ENCODE peak calls at places on chromosomes 3 and 15, in six cellular contexts. One of them, this sample, is unnamed.

GRCh38 chr3:194976049-194976451 is 290.4 kb downstream of the FAM43A start:
- DNase-seq in adrenal gland: no peak
- DNase-seq in lower leg skin: peak
- DNase-seq in progenitor cell of endocrine pancreas: no peak
- DNase-seq in choroid plexus epithelial cell: no peak
- DNase-seq in cardiac muscle cell: no peak
- DNase-seq in this sample: no peak

GRCh38 chr15:77327168-77327567 is 92.7 kb downstream of the PEAK1 start:
- DNase-seq in adrenal gland: no peak
- DNase-seq in progenitor cell of endocrine pancreas: no peak
- DNase-seq in lower leg skin: no peak
- DNase-seq in cardiac muscle cell: no peak
- DNase-seq in choroid plexus epithelial cell: no peak
- DNase-seq in this sample: no peak

GRCh38 chr15:27990411-27991338 is 108.4 kb downstream of the OCA2 start:
- DNase-seq in choroid plexus epithelial cell: no peak
- DNase-seq in adrenal gland: no peak
- DNase-seq in lower leg skin: no peak
- DNase-seq in progenitor cell of endocrine pancreas: no peak
- DNase-seq in cardiac muscle cell: no peak
- DNase-seq in this sample: no peak

GRCh38 chr15:74722591-74722990 is 2.7 kb downstream of the CYP1A1 start:
- DNase-seq in lower leg skin: no peak
- DNase-seq in progenitor cell of endocrine pancreas: no peak
- DNase-seq in choroid plexus epithelial cell: no peak
- DNase-seq in adrenal gland: no peak
- DNase-seq in cardiac muscle cell: no peak
- DNase-seq in this sample: no peak

GRCh38 chr3:73719877-73720276 is 95.1 kb upstream of the PDZRN3 start:
- DNase-seq in lower leg skin: no peak
- DNase-seq in choroid plexus epithelial cell: peak
- DNase-seq in adrenal gland: peak
- DNase-seq in progenitor cell of endocrine pancreas: no peak
- DNase-seq in cardiac muscle cell: peak
- DNase-seq in this sample: no peak

GRCh38 chr15:25243800-25244097 is 195.1 kb downstream of the UBE3A start:
- DNase-seq in progenitor cell of endocrine pancreas: no peak
- DNase-seq in adrenal gland: peak
- DNase-seq in lower leg skin: peak
- DNase-seq in cardiac muscle cell: no peak
- DNase-seq in choroid plexus epithelial cell: no peak
- DNase-seq in this sample: no peak

GRCh38 chr3:46701211-46701939 is at the start of gene TMIE:
- DNase-seq in lower leg skin: no peak
- DNase-seq in progenitor cell of endocrine pancreas: no peak
- DNase-seq in adrenal gland: no peak
- DNase-seq in cardiac muscle cell: no peak
- DNase-seq in choroid plexus epithelial cell: no peak
- DNase-seq in this sample: peak

GRCh38 chr3:42605550-42606173 is 5.2 kb downstream of the NKTR start:
- DNase-seq in adrenal gland: peak
- DNase-seq in choroid plexus epithelial cell: no peak
- DNase-seq in progenitor cell of endocrine pancreas: no peak
- DNase-seq in lower leg skin: no peak
- DNase-seq in cardiac muscle cell: no peak
- DNase-seq in this sample: no peak

GRCh38 chr3:48623851-48624547 is 2.4 kb upstream of the TMEM89 start:
- DNase-seq in choroid plexus epithelial cell: no peak
- DNase-seq in progenitor cell of endocrine pancreas: no peak
- DNase-seq in adrenal gland: no peak
- DNase-seq in cardiac muscle cell: no peak
- DNase-seq in lower leg skin: no peak
- DNase-seq in this sample: no peak

GRCh38 chr15:55576911-55577310 is 11.2 kb downstream of the PYGO1 start:
- DNase-seq in lower leg skin: no peak
- DNase-seq in choroid plexus epithelial cell: no peak
- DNase-seq in progenitor cell of endocrine pancreas: no peak
- DNase-seq in adrenal gland: no peak
- DNase-seq in cardiac muscle cell: no peak
- DNase-seq in this sample: no peak

GRCh38 chr3:157520485-157521184 is 17.4 kb upstream of the VEPH1 start:
- DNase-seq in lower leg skin: no peak
- DNase-seq in cardiac muscle cell: no peak
- DNase-seq in choroid plexus epithelial cell: no peak
- DNase-seq in adrenal gland: no peak
- DNase-seq in progenitor cell of endocrine pancreas: no peak
- DNase-seq in this sample: no peak

GRCh38 chr3:43709022-43709421 is 18.3 kb downstream of the ABHD5 start:
- DNase-seq in progenitor cell of endocrine pancreas: no peak
- DNase-seq in adrenal gland: no peak
- DNase-seq in choroid plexus epithelial cell: peak
- DNase-seq in cardiac muscle cell: peak
- DNase-seq in lower leg skin: no peak
- DNase-seq in this sample: no peak

GRCh38 chr3:48064292-48064829 is 48.1 kb upstream of the MAP4 start:
- DNase-seq in choroid plexus epithelial cell: no peak
- DNase-seq in progenitor cell of endocrine pancreas: no peak
- DNase-seq in lower leg skin: no peak
- DNase-seq in adrenal gland: no peak
- DNase-seq in cardiac muscle cell: no peak
- DNase-seq in this sample: no peak

GRCh38 chr15:88419830-88420229 is 47.4 kb downstream of the MRPL46 start:
- DNase-seq in adrenal gland: no peak
- DNase-seq in progenitor cell of endocrine pancreas: no peak
- DNase-seq in lower leg skin: no peak
- DNase-seq in cardiac muscle cell: no peak
- DNase-seq in choroid plexus epithelial cell: no peak
- DNase-seq in this sample: no peak

DNA sequence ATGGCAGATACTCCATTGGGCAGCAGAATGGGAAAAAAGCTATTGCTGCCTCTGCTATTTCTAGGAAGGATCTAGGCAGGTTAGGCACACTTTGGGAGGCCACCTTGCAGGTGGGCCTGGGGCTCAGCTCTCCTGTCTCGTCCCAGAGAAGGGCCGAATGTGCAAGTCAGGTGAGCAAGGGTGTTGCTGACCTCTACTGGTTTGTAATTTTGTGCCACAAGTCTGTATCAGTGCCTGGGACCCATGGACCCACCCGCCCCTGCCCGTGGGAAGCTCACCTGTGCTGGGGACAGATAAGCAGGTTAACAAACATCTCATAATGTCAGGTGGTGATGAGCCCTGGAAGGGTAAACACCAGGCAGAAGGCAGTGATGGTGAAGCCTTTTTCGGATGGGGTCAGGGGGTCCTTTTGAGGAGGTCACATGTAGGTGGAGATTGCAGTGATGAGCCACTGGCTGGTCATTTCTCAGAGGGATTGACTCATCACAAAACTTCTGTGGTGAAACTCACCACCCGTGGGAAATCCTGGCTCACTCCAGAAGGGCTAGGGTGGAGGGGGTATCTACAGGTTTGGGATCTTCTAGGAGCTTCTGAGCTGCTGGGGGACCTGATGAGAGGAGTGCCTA is 161.3 kb downstream of the KLF13 start:
- DNase-seq in lower leg skin: peak
- DNase-seq in progenitor cell of endocrine pancreas: peak
- DNase-seq in adrenal gland: no peak
- DNase-seq in cardiac muscle cell: peak
- DNase-seq in choroid plexus epithelial cell: peak
- DNase-seq in this sample: no peak
- TF ChIP-seq CTCF in lower leg skin: no peak
- TF ChIP-seq CTCF in progenitor cell of endocrine pancreas: peak
- TF ChIP-seq CTCF in adrenal gland: no peak
- TF ChIP-seq CTCF in cardiac muscle cell: no peak
- TF ChIP-seq CTCF in choroid plexus epithelial cell: peak
- TF ChIP-seq CTCF in this sample: no peak

DNA sequence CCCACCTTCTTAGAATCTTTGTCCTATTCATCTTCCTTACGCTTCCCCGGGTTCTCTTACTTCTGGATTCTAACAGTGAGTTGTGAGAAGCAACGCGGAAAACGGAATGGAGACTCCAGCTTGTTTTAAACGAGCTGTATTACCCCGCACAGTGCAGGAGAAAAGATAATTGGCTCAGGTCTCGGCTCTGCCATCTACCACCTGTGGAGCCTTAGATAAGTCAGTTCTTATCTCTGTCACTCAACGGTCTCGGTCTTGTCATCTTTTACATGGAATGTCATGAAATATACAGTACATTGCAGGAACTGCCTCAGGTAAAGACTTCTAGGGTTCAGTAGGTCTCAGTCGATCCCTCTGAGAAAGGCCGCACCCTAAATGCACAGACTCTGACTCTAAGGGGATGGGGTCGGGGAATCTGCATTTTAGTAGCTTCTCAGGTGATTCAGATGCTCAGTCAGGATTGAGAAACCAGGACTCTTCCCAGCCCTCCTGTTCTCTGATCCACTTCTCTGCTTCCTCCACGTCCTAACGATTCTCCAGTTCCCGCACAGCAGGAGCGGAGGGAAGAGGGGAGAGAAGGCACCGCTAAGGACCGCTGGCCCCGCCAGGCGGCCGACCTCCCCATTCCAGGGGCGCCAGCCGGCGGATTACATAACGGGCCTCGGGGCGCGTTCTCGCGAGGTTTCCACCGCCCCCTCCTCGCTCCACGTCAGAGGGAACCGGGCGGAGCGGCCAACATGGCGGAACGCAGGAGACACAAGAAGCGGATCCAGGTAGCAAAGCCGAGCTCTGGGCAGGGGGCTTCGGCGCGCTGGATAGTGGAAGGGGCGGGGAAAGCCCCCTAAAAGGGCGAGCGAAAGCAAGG is at the start of gene SEC62:
- DNase-seq in cardiac muscle cell: peak
- DNase-seq in progenitor cell of endocrine pancreas: peak
- DNase-seq in adrenal gland: peak
- DNase-seq in choroid plexus epithelial cell: peak
- DNase-seq in lower leg skin: peak
- DNase-seq in this sample: peak
- TF ChIP-seq CTCF in cardiac muscle cell: peak
- TF ChIP-seq CTCF in progenitor cell of endocrine pancreas: peak
- TF ChIP-seq CTCF in adrenal gland: peak
- TF ChIP-seq CTCF in choroid plexus epithelial cell: peak
- TF ChIP-seq CTCF in lower leg skin: no peak
- TF ChIP-seq CTCF in this sample: peak

GRCh38 chr3:10560060-10560861 is 54.9 kb upstream of the ATP2B2 start:
- DNase-seq in adrenal gland: no peak
- DNase-seq in lower leg skin: peak
- DNase-seq in progenitor cell of endocrine pancreas: no peak
- DNase-seq in choroid plexus epithelial cell: no peak
- DNase-seq in cardiac muscle cell: no peak
- DNase-seq in this sample: no peak
- TF ChIP-seq CTCF in adrenal gland: no peak
- TF ChIP-seq CTCF in lower leg skin: no peak
- TF ChIP-seq CTCF in progenitor cell of endocrine pancreas: no peak
- TF ChIP-seq CTCF in choroid plexus epithelial cell: no peak
- TF ChIP-seq CTCF in cardiac muscle cell: no peak
- TF ChIP-seq CTCF in this sample: no peak

GRCh38 chr3:86991482-86991815 is 500 bp upstream of the VGLL3 start:
- DNase-seq in cardiac muscle cell: no peak
- DNase-seq in progenitor cell of endocrine pancreas: no peak
- DNase-seq in lower leg skin: no peak
- DNase-seq in adrenal gland: no peak
- DNase-seq in choroid plexus epithelial cell: no peak
- DNase-seq in this sample: no peak
- TF ChIP-seq CTCF in cardiac muscle cell: no peak
- TF ChIP-seq CTCF in progenitor cell of endocrine pancreas: no peak
- TF ChIP-seq CTCF in lower leg skin: no peak
- TF ChIP-seq CTCF in adrenal gland: no peak
- TF ChIP-seq CTCF in choroid plexus epithelial cell: no peak
- TF ChIP-seq CTCF in this sample: no peak

GRCh38 chr15:50150349-50150748 is 31.3 kb upstream of the ATP8B4 start:
- DNase-seq in lower leg skin: no peak
- DNase-seq in cardiac muscle cell: no peak
- DNase-seq in choroid plexus epithelial cell: no peak
- DNase-seq in progenitor cell of endocrine pancreas: no peak
- DNase-seq in adrenal gland: no peak
- DNase-seq in this sample: no peak

GRCh38 chr15:50146661-50147060 is 27.6 kb upstream of the ATP8B4 start:
- DNase-seq in cardiac muscle cell: no peak
- DNase-seq in lower leg skin: no peak
- DNase-seq in choroid plexus epithelial cell: no peak
- DNase-seq in progenitor cell of endocrine pancreas: no peak
- DNase-seq in adrenal gland: no peak
- DNase-seq in this sample: no peak

GRCh38 chr15:50150851-50151250 is 31.1 kb upstream of the SLC27A2 start:
- DNase-seq in cardiac muscle cell: no peak
- DNase-seq in lower leg skin: no peak
- DNase-seq in progenitor cell of endocrine pancreas: no peak
- DNase-seq in adrenal gland: no peak
- DNase-seq in choroid plexus epithelial cell: no peak
- DNase-seq in this sample: no peak

GRCh38 chr15:50149090-50149489 is 30.1 kb upstream of the ATP8B4 start:
- DNase-seq in adrenal gland: no peak
- DNase-seq in choroid plexus epithelial cell: no peak
- DNase-seq in progenitor cell of endocrine pancreas: no peak
- DNase-seq in lower leg skin: no peak
- DNase-seq in cardiac muscle cell: no peak
- DNase-seq in this sample: no peak

DNA sequence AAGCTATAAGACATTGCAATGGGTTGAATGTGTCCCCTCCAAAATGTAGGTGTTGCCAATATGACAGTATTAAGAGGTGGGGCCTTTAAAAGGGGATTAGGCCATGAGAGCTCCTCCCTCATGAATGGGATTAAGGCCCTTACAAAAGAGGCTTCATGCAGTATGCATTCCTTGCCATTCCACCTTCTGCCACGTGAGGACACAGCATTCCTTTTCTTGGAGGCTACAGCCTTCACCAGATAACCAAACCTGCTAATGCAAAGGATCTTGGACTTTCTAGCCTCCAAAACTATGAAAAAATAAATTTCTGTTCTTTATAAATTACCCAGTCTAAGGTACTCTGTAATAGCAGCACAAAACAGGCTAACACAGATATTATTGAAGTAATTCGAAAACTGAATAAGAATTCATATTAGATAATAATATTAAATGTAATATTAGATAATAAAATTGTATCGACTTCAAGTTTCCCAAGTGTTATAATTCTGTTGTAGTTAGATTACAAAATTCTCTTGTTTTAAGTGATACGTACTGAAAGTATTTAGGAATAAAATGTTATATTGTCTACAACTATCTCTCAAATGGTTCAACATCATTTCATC is 29.4 kb upstream of the ATP8B4 start:
- DNase-seq in progenitor cell of endocrine pancreas: no peak
- DNase-seq in lower leg skin: no peak
- DNase-seq in cardiac muscle cell: peak
- DNase-seq in adrenal gland: peak
- DNase-seq in choroid plexus epithelial cell: peak
- DNase-seq in this sample: peak
- TF ChIP-seq CTCF in progenitor cell of endocrine pancreas: peak
- TF ChIP-seq CTCF in lower leg skin: no peak
- TF ChIP-seq CTCF in cardiac muscle cell: peak
- TF ChIP-seq CTCF in adrenal gland: peak
- TF ChIP-seq CTCF in choroid plexus epithelial cell: peak
- TF ChIP-seq CTCF in this sample: peak

DNA sequence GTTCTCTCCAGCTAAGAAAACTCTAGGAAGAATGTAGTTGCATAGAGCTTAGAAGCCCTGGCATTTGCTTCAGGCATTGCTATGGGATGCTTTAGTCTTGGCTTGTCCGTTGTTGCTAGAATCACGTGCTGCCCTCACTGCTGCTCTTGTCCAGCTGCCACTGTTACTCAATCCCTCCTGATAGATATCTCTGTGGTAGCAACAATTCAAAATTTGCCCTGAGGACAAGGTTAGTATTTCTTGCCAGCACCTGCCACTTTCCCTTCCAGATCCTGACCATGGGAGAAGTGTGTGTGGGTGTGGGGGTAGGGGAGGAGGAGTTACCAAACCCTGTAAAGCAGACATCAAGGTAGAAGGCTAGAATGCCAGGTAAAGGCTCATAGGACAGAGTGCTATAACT is 113.8 kb downstream of the PPM1L start:
- DNase-seq in lower leg skin: peak
- DNase-seq in progenitor cell of endocrine pancreas: no peak
- DNase-seq in adrenal gland: peak
- DNase-seq in choroid plexus epithelial cell: peak
- DNase-seq in cardiac muscle cell: peak
- DNase-seq in this sample: no peak
- TF ChIP-seq CTCF in lower leg skin: no peak
- TF ChIP-seq CTCF in progenitor cell of endocrine pancreas: no peak
- TF ChIP-seq CTCF in adrenal gland: no peak
- TF ChIP-seq CTCF in choroid plexus epithelial cell: no peak
- TF ChIP-seq CTCF in cardiac muscle cell: no peak
- TF ChIP-seq CTCF in this sample: no peak